ENCODE peak calls at places on chromosomes 1 and 21, in six cellular contexts. X is CD8-positive, alpha-beta memory T cell; V is T-helper 22 cell; M is neural progenitor cell; G is globus pallidus; W is NCI-H1417. R is an unnamed sample.
A peak's percentile ranks its signal among the peaks of the same experiment; 100 is the strongest.

GRCh38 chr21:42113926-42114409 is 42.9 kb downstream of the UMODL1 start:
- DNase-seq in G (no peak), V (no peak), W (no peak), X (no peak), M (no peak), R (no peak)

GRCh38 chr1:227902641-227902990 is 45.1 kb downstream of the WNT9A start:
- DNase-seq in W (no peak), G (no peak), X (no peak), V (no peak), M (no peak), R (no peak)

GRCh38 chr21:16310191-16310590 is 580.4 kb downstream of the USP25 start:
- DNase-seq in G (peak; percentile 52), M (no peak), W (no peak), V (no peak), X (no peak), R (no peak)

GRCh38 chr1:241229216-241229615 is 127.8 kb downstream of the RGS7 start:
- DNase-seq in W (no peak), G (no peak), M (no peak), X (no peak), V (no peak), R (no peak)

GRCh38 chr1:69846267-69846666 is 278.5 kb downstream of the LRRC7 start:
- DNase-seq in M (peak; percentile 39), V (no peak), X (no peak), G (peak; percentile 38), W (no peak), R (no peak)

GRCh38 chr1:109632671-109633346 is 13.2 kb downstream of the AMPD2 start:
- DNase-seq in V (no peak), G (peak; percentile 68), X (no peak), W (peak; percentile 82), M (peak; percentile 72), R (peak; percentile 58)

GRCh38 chr1:23007106-23007505 is 8.5 kb downstream of the TEX46 start:
- DNase-seq in X (no peak), M (no peak), W (no peak), G (no peak), V (no peak), R (no peak)

GRCh38 chr1:197695961-197696360 is 79.3 kb downstream of the DENND1B start:
- DNase-seq in V (no peak), M (no peak), X (no peak), W (no peak), G (no peak), R (no peak)

GRCh38 chr1:166145496-166145895 is 21.3 kb downstream of the FAM78B start:
- DNase-seq in G (no peak), V (no peak), X (no peak), M (no peak), W (no peak), R (no peak)

GRCh38 chr1:212649020-212649419 is 40.5 kb downstream of the ATF3 start:
- DNase-seq in W (no peak), G (no peak), X (no peak), M (no peak), V (no peak), R (no peak)

GRCh38 chr21:28142692-28143091 is 850.0 kb downstream of the LTN1 start:
- DNase-seq in M (no peak), X (no peak), W (no peak), V (no peak), G (no peak), R (no peak)

GRCh38 chr1:205199090-205199930 is 12.2 kb downstream of the DSTYK start:
- DNase-seq in G (peak; percentile 40), W (no peak), V (no peak), X (no peak), M (no peak), R (no peak)

GRCh38 chr21:42756580-42757250 is 103.3 kb downstream of the PDE9A start:
- DNase-seq in X (no peak), G (no peak), V (no peak), W (no peak), M (no peak), R (no peak)

GRCh38 chr1:50163674-50164073 is 55.0 kb downstream of the ELAVL4 start:
- DNase-seq in V (no peak), G (no peak), M (no peak), W (no peak), X (no peak), R (peak; percentile 18)

GRCh38 chr1:230145953-230146476 is 79.0 kb downstream of the GALNT2 start:
- DNase-seq in G (no peak), X (no peak), W (no peak), M (no peak), V (no peak), R (no peak)

GRCh38 chr1:44806025-44806703 is 987 bp downstream of the DYNLT4 start:
- DNase-seq in M (no peak), X (no peak), W (no peak), G (no peak), V (no peak), R (peak; percentile 53)

GRCh38 chr1:19942657-19943056 is 19.2 kb upstream of the PLA2G2E start:
- DNase-seq in V (no peak), M (no peak), X (no peak), W (no peak), G (no peak), R (no peak)

GRCh38 chr1:55725378-55725777 is 510.2 kb upstream of the USP24 start:
- DNase-seq in W (no peak), X (no peak), G (no peak), V (no peak), M (no peak), R (no peak)

GRCh38 chr1:74463301-74463988 is 49.0 kb downstream of the LRRC53 start:
- DNase-seq in M (no peak), W (no peak), V (no peak), G (no peak), X (no peak), R (no peak)

GRCh38 chr1:43267818-43268425 is 1.9 kb upstream of the TMEM125 start:
- DNase-seq in V (no peak), W (no peak), X (no peak), G (no peak), M (no peak), R (no peak)

GRCh38 chr1:29415156-29415830 is 179.0 kb downstream of the PTPRU start:
- DNase-seq in M (peak; percentile 40), V (no peak), X (no peak), G (no peak), W (peak; percentile 14), R (peak; percentile 80)

GRCh38 chr1:244211559-244211944 is 160.5 kb downstream of the ZBTB18 start:
- DNase-seq in X (no peak), W (no peak), M (no peak), V (no peak), G (no peak), R (no peak)

GRCh38 chr1:57341721-57342120 is 82.1 kb downstream of the DAB1 start:
- DNase-seq in W (no peak), X (no peak), G (no peak), M (no peak), V (no peak), R (no peak)

GRCh38 chr21:45539796-45540600 is 2.2 kb downstream of the SLC19A1 start:
- DNase-seq in V (no peak), G (no peak), X (no peak), M (no peak), W (no peak), R (peak; percentile 55)

GRCh38 chr1:234123867-234124266 is 219.4 kb downstream of the SLC35F3 start:
- DNase-seq in V (no peak), G (no peak), W (no peak), M (no peak), X (no peak), R (no peak)

GRCh38 chr1:115829947-115830346 is 11.0 kb downstream of the NHLH2 start:
- DNase-seq in V (no peak), W (no peak), M (no peak), X (no peak), G (no peak), R (peak; percentile 24)

GRCh38 chr1:106926748-106927582 is 129.5 kb upstream of the PRMT6 start:
- DNase-seq in M (no peak), X (no peak), G (no peak), W (no peak), V (no peak), R (no peak)

GRCh38 chr1:110616587-110616986 is 10.4 kb upstream of the KCNA2 start:
- DNase-seq in M (no peak), W (peak; percentile 54), G (no peak), V (no peak), X (no peak), R (no peak)

GRCh38 chr1:76491737-76492136 is 375.5 kb upstream of the ST6GALNAC5 start:
- DNase-seq in G (no peak), W (no peak), V (no peak), M (no peak), X (no peak), R (no peak)

GRCh38 chr1:40745180-40745579 is 38.4 kb upstream of the KCNQ4 start:
- DNase-seq in M (no peak), G (no peak), V (no peak), X (no peak), W (no peak), R (no peak)

GRCh38 chr1:94755675-94756074 is 64.5 kb upstream of the SLC44A3 start:
- DNase-seq in X (no peak), M (no peak), V (no peak), G (no peak), W (no peak), R (no peak)

GRCh38 chr1:89363638-89364536 is at the start of gene GBP6:
- DNase-seq in M (peak; percentile 6), V (no peak), X (no peak), W (no peak), G (no peak), R (peak; percentile 11)

GRCh38 chr1:31886866-31887265 is 51.3 kb downstream of the PTP4A2 start:
- DNase-seq in G (no peak), M (no peak), X (no peak), W (no peak), V (no peak), R (no peak)

GRCh38 chr1:30476476-30476875 is 246.9 kb downstream of the MATN1 start:
- DNase-seq in V (no peak), G (no peak), M (no peak), X (no peak), W (no peak), R (no peak)

GRCh38 chr1:150477733-150478132 is 9.5 kb upstream of the TARS2 start:
- DNase-seq in X (no peak), V (no peak), W (no peak), M (no peak), G (no peak), R (no peak)

GRCh38 chr1:52263153-52263910 is 102.7 kb downstream of the CC2D1B start:
- DNase-seq in X (no peak), G (no peak), W (no peak), M (no peak), V (no peak), R (no peak)

GRCh38 chr21:46597031-46597430 is 7.9 kb downstream of the S100B start:
- DNase-seq in X (no peak), M (no peak), W (no peak), G (no peak), V (no peak), R (no peak)

R was measured in H7.